ENCODE peak calls at places on chromosomes 13 and 19, in five cellular contexts. C is stomach, O is lung, N is neural progenitor cell, Q is spleen. D is an unnamed sample.

GRCh38 chr19:53037101-53038097 is 7.1 kb upstream of the ERVV-2 start:
- DNase-seq in C (no peak), O (no peak), N (peak), Q (peak), D (no peak)

GRCh38 chr13:113153810-113154748 is 4.4 kb upstream of the PROZ start:
- DNase-seq in C (peak), O (peak), N (peak), Q (peak), D (no peak)

GRCh38 chr19:55526216-55527196 is 10.4 kb downstream of the SBK2 start:
- DNase-seq in C (peak), O (peak), N (no peak), Q (no peak), D (no peak)

GRCh38 chr19:19256072-19256969 is 16.8 kb downstream of the TM6SF2 start:
- DNase-seq in C (no peak), O (no peak), N (peak), Q (no peak), D (no peak)

GRCh38 chr19:35055715-35056179 is 14.2 kb downstream of the HPN start:
- DNase-seq in C (no peak), O (no peak), N (peak), Q (no peak), D (no peak)

GRCh38 chr13:79966502-79966901 is 374.4 kb downstream of the SPRY2 start:
- DNase-seq in C (no peak), O (no peak), N (no peak), Q (no peak), D (no peak)

GRCh38 chr13:98959299-98959698 is 18.6 kb downstream of the DOCK9 start:
- DNase-seq in C (no peak), O (no peak), N (no peak), Q (no peak), D (no peak)

GRCh38 chr19:45442927-45443461 is 19.3 kb upstream of the ERCC1 start:
- DNase-seq in C (peak), O (peak), N (peak), Q (peak), D (no peak)

GRCh38 chr13:112926993-112927392 is 42.0 kb upstream of the MCF2L start:
- DNase-seq in C (no peak), O (no peak), N (no peak), Q (no peak), D (no peak)

GRCh38 chr13:63351081-63351480 is 1935.4 kb upstream of the PCDH20 start:
- DNase-seq in C (no peak), O (no peak), N (no peak), Q (no peak), D (no peak)

GRCh38 chr13:63435668-63436275 is 2020.1 kb upstream of the PCDH20 start:
- DNase-seq in C (no peak), O (no peak), N (no peak), Q (no peak), D (peak)

GRCh38 chr13:43023244-43023931 is at the start of gene DNAJC15:
- DNase-seq in C (peak), O (peak), N (peak), Q (peak), D (no peak)

GRCh38 chr13:66899955-66900354 is 330.2 kb downstream of the PCDH9 start:
- DNase-seq in C (no peak), O (no peak), N (no peak), Q (no peak), D (no peak)

GRCh38 chr19:12695090-12695489 is 1.3 kb downstream of the FBXW9 start:
- DNase-seq in C (no peak), O (no peak), N (no peak), Q (no peak), D (no peak)

GRCh38 chr13:109180905-109181425 is 551.6 kb downstream of the MYO16 start:
- DNase-seq in C (no peak), O (no peak), N (no peak), Q (no peak), D (peak)

GRCh38 chr13:32840840-32841713 is 175.1 kb upstream of the KL start:
- DNase-seq in C (peak), O (no peak), N (no peak), Q (no peak), D (no peak)

GRCh38 chr13:50130686-50131051 is 115.4 kb downstream of the KCNRG start:
- DNase-seq in C (no peak), O (no peak), N (peak), Q (peak), D (no peak)

GRCh38 chr13:30692108-30692507 is 43.2 kb upstream of the ALOX5AP start:
- DNase-seq in C (no peak), O (no peak), N (no peak), Q (no peak), D (no peak)

GRCh38 chr13:29991343-29991742 is 140.9 kb upstream of the UBL3 start:
- DNase-seq in C (no peak), O (no peak), N (no peak), Q (no peak), D (peak)

GRCh38 chr13:33940898-33941297 is 122.9 kb downstream of the RFC3 start:
- DNase-seq in C (no peak), O (no peak), N (peak), Q (no peak), D (peak)

GRCh38 chr19:58439576-58440554 is at the start of gene ZNF132:
- DNase-seq in C (peak), O (peak), N (peak), Q (peak), D (peak)

GRCh38 chr13:30690282-30691188 is 44.8 kb upstream of the ALOX5AP start:
- DNase-seq in C (peak), O (peak), N (no peak), Q (peak), D (no peak)

GRCh38 chr19:27672309-27673047 is 1540.5 kb downstream of the UQCRFS1 start:
- DNase-seq in C (peak), O (no peak), N (no peak), Q (no peak), D (no peak)

GRCh38 chr19:1568320-1569019 is at the start of gene MEX3D:
- DNase-seq in C (peak), O (peak), N (peak), Q (peak), D (no peak)

GRCh38 chr19:4399871-4400768 is at the start of gene SH3GL1:
- DNase-seq in C (peak), O (peak), N (peak), Q (peak), D (no peak)

GRCh38 chr19:10431943-10432735 is 11.8 kb downstream of the PDE4A start:
- DNase-seq in C (peak), O (peak), N (peak), Q (peak), D (no peak)

GRCh38 chr13:69092615-69093322 is 1014.9 kb upstream of the ATXN8OS start:
- DNase-seq in C (no peak), O (no peak), N (peak), Q (no peak), D (no peak)

GRCh38 chr19:2573916-2574315 is 98.0 kb downstream of the GADD45B start:
- DNase-seq in C (no peak), O (no peak), N (no peak), Q (peak), D (no peak)

GRCh38 chr13:110475550-110476219 is 85.8 kb downstream of the RAB20 start:
- DNase-seq in C (no peak), O (no peak), N (no peak), Q (no peak), D (no peak)

GRCh38 chr19:13995017-13995728 is 10.9 kb downstream of the RFX1 start:
- DNase-seq in C (no peak), O (no peak), N (no peak), Q (no peak), D (no peak)
- H3K27ac ChIP-seq in C (no peak), O (no peak), N (no peak), Q (no peak), D (no peak)

GRCh38 chr19:20287070-20287469 is 120.1 kb downstream of the ZNF486 start:
- DNase-seq in C (no peak), O (no peak), N (no peak), Q (no peak), D (no peak)
- H3K27ac ChIP-seq in C (no peak), O (no peak), N (no peak), Q (no peak), D (no peak)

DNA sequence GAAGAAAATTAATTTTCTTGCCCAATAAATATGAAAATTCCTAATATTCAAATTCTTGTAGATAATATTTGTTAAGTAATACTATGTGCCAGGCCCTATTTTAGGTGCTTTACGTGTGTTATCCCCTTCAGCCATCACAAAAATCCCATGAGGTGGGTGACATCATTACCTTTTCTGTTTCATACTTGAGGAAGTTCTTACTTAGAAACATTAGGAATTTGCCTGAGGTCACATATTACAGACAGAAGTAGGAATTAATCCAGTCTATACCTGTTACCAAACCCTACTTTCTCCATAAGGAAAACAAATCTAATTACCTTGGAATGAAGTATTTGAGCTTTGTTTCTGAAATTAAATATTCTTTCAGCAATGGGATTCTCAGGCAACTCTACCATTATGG is 336.1 kb downstream of the GPC6 start:
- DNase-seq in C (no peak), O (no peak), N (no peak), Q (no peak), D (no peak)
- H3K27ac ChIP-seq in C (no peak), O (no peak), N (no peak), Q (no peak), D (peak)

DNA sequence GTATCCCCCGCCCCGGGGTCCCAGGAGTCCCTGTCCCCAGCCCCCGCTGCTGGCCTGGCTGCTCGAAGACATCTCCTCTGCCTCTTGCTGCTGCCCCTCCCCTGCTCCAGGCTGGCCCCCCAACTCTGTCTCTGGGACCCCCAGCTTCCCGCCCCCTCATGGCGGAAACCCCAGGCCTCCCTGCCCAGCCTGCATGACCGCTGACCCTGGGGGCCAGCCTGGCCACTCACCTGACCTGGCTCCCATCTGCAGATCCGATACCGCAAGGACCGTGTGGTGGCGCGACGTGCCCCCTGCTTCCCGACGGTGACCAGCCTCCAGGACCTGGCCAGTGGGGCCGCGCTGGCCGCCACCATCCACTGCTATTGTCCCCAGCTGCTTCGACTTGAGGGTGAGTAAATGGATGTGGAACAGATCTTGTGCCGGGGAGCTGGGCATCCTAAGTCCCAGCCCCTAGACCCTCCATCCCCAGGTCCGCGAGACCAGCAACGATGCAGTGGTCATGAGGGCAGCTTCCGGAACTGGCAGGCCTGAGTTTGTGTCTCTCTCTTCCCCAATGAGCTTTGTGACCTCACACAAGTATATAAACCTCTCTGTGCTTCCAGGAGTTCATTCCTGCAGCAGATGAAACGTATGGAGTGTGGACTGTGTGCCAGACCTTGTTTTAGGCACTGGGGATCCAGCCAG is 12.4 kb downstream of the CAMSAP3 start:
- DNase-seq in C (no peak), O (no peak), N (no peak), Q (no peak), D (no peak)
- H3K27ac ChIP-seq in C (no peak), O (no peak), N (no peak), Q (no peak), D (no peak)

GRCh38 chr13:21348771-21349170 is 110.3 kb downstream of the ZDHHC20 start:
- DNase-seq in C (no peak), O (no peak), N (no peak), Q (no peak), D (no peak)
- H3K27ac ChIP-seq in C (no peak), O (no peak), N (no peak), Q (no peak), D (no peak)

GRCh38 chr13:46116653-46117502 is 12.0 kb upstream of the CPB2 start:
- DNase-seq in C (no peak), O (no peak), N (no peak), Q (no peak), D (no peak)
- H3K27ac ChIP-seq in C (no peak), O (no peak), N (no peak), Q (no peak), D (no peak)

GRCh38 chr19:13790354-13790753 is 4.9 kb upstream of the ZSWIM4 start:
- DNase-seq in C (no peak), O (no peak), N (no peak), Q (peak), D (no peak)

GRCh38 chr19:13783565-13784500 is 9.6 kb downstream of the C19orf53 start:
- DNase-seq in C (no peak), O (no peak), N (no peak), Q (no peak), D (no peak)

GRCh38 chr19:13794388-13794751 is 873 bp upstream of the ZSWIM4 start:
- DNase-seq in C (peak), O (peak), N (no peak), Q (peak), D (peak)

GRCh38 chr19:13784731-13785452 is 10.4 kb upstream of the ZSWIM4 start:
- DNase-seq in C (peak), O (peak), N (peak), Q (peak), D (no peak)

GRCh38 chr19:13788991-13789390 is 6.3 kb upstream of the ZSWIM4 start:
- DNase-seq in C (no peak), O (no peak), N (no peak), Q (peak), D (no peak)
- H3K27ac ChIP-seq in C (peak), O (peak), N (no peak), Q (peak), D (peak)

GRCh38 chr13:97433727-97434416 is at the start of gene RAP2A:
- DNase-seq in C (peak), O (peak), N (peak), Q (peak), D (peak)
- H3K27ac ChIP-seq in C (peak), O (peak), N (peak), Q (peak), D (peak)

D was measured in epithelial cell of prostate.